ENCODE peak calls at places on chromosomes 11 and 22, in four cellular contexts. One of them, this sample, is unnamed.

GRCh38 chr22:40044870-40045834 is 50.4 kb downstream of the FAM83F start:
- DNase-seq in T-cell: peak
- DNase-seq in naive thymus-derived CD8-positive, alpha-beta T cell: peak
- DNase-seq in CD8-positive, alpha-beta memory T cell: peak
- DNase-seq in this sample: peak

GRCh38 chr22:19292262-19293230 is 1.0 kb upstream of the CLTCL1 start:
- DNase-seq in naive thymus-derived CD8-positive, alpha-beta T cell: no peak
- DNase-seq in CD8-positive, alpha-beta memory T cell: no peak
- DNase-seq in T-cell: peak
- DNase-seq in this sample: no peak

GRCh38 chr11:73335204-73335923 is 27.3 kb downstream of the ARHGEF17 start:
- DNase-seq in naive thymus-derived CD8-positive, alpha-beta T cell: peak
- DNase-seq in CD8-positive, alpha-beta memory T cell: peak
- DNase-seq in T-cell: peak
- DNase-seq in this sample: peak

GRCh38 chr22:24185501-24186351 is 4.4 kb downstream of the SUSD2 start:
- DNase-seq in CD8-positive, alpha-beta memory T cell: no peak
- DNase-seq in naive thymus-derived CD8-positive, alpha-beta T cell: no peak
- DNase-seq in T-cell: no peak
- DNase-seq in this sample: no peak

GRCh38 chr11:78659326-78660319 is 85.0 kb upstream of the NARS2 start:
- DNase-seq in naive thymus-derived CD8-positive, alpha-beta T cell: no peak
- DNase-seq in CD8-positive, alpha-beta memory T cell: no peak
- DNase-seq in T-cell: no peak
- DNase-seq in this sample: no peak

GRCh38 chr22:49776053-49776511 is 51.6 kb downstream of the BRD1 start:
- DNase-seq in T-cell: no peak
- DNase-seq in naive thymus-derived CD8-positive, alpha-beta T cell: no peak
- DNase-seq in CD8-positive, alpha-beta memory T cell: no peak
- DNase-seq in this sample: no peak

GRCh38 chr11:70618471-70619101 is 220.3 kb downstream of the CTTN start:
- DNase-seq in CD8-positive, alpha-beta memory T cell: no peak
- DNase-seq in T-cell: no peak
- DNase-seq in naive thymus-derived CD8-positive, alpha-beta T cell: no peak
- DNase-seq in this sample: no peak

GRCh38 chr11:96317576-96317975 is 25.4 kb downstream of the MAML2 start:
- DNase-seq in naive thymus-derived CD8-positive, alpha-beta T cell: no peak
- DNase-seq in CD8-positive, alpha-beta memory T cell: no peak
- DNase-seq in T-cell: no peak
- DNase-seq in this sample: no peak

GRCh38 chr11:31834237-31834636 is 23.1 kb upstream of the PAX6 start:
- DNase-seq in CD8-positive, alpha-beta memory T cell: no peak
- DNase-seq in T-cell: no peak
- DNase-seq in naive thymus-derived CD8-positive, alpha-beta T cell: no peak
- DNase-seq in this sample: no peak

GRCh38 chr11:102347526-102348331 is 715 bp downstream of the BIRC2 start:
- DNase-seq in naive thymus-derived CD8-positive, alpha-beta T cell: peak
- DNase-seq in T-cell: peak
- DNase-seq in CD8-positive, alpha-beta memory T cell: peak
- DNase-seq in this sample: no peak

GRCh38 chr11:129412501-129412900 is 36.9 kb downstream of the BARX2 start:
- DNase-seq in T-cell: no peak
- DNase-seq in naive thymus-derived CD8-positive, alpha-beta T cell: no peak
- DNase-seq in CD8-positive, alpha-beta memory T cell: no peak
- DNase-seq in this sample: no peak

GRCh38 chr11:11806074-11806473 is 35.7 kb upstream of the USP47 start:
- DNase-seq in naive thymus-derived CD8-positive, alpha-beta T cell: no peak
- DNase-seq in CD8-positive, alpha-beta memory T cell: no peak
- DNase-seq in T-cell: no peak
- DNase-seq in this sample: no peak

GRCh38 chr11:22624742-22625447 is 728 bp downstream of the FANCF start:
- DNase-seq in T-cell: peak
- DNase-seq in CD8-positive, alpha-beta memory T cell: no peak
- DNase-seq in naive thymus-derived CD8-positive, alpha-beta T cell: no peak
- DNase-seq in this sample: peak

GRCh38 chr11:35259529-35259928 is 120.6 kb downstream of the CD44 start:
- DNase-seq in T-cell: no peak
- DNase-seq in CD8-positive, alpha-beta memory T cell: no peak
- DNase-seq in naive thymus-derived CD8-positive, alpha-beta T cell: no peak
- DNase-seq in this sample: no peak

GRCh38 chr11:12640355-12640754 is 33.9 kb upstream of the TEAD1 start:
- DNase-seq in T-cell: no peak
- DNase-seq in CD8-positive, alpha-beta memory T cell: no peak
- DNase-seq in naive thymus-derived CD8-positive, alpha-beta T cell: no peak
- DNase-seq in this sample: no peak

GRCh38 chr11:82546556-82547162 is 187.0 kb downstream of the FAM181B start:
- DNase-seq in naive thymus-derived CD8-positive, alpha-beta T cell: no peak
- DNase-seq in T-cell: no peak
- DNase-seq in CD8-positive, alpha-beta memory T cell: no peak
- DNase-seq in this sample: no peak

GRCh38 chr22:42725606-42726355 is 5.1 kb upstream of the A4GALT start:
- DNase-seq in T-cell: no peak
- DNase-seq in naive thymus-derived CD8-positive, alpha-beta T cell: no peak
- DNase-seq in CD8-positive, alpha-beta memory T cell: no peak
- DNase-seq in this sample: no peak